ENCODE peak calls at places on chromosomes 13 and 19, in seven cellular contexts. C, S, J, N, M, I and Z are unnamed samples.

GRCh38 chr19:35641515-35642151 is at the start of gene ETV2:
- DNase-seq in S (peak; percentile 60), J (peak; percentile 72), N (peak; percentile 30), M (no peak), I (no peak), C (peak; percentile 68), Z (peak; percentile 34)

GRCh38 chr13:98945863-98946605 is 31.8 kb downstream of the DOCK9 start:
- DNase-seq in M (no peak), N (no peak), I (no peak), S (no peak), C (no peak), J (no peak), Z (no peak)

GRCh38 chr19:15954820-15955219 is 6.0 kb downstream of the OR10H4 start:
- DNase-seq in N (no peak), S (no peak), C (no peak), J (no peak), M (no peak), I (no peak), Z (no peak)

GRCh38 chr19:44643605-44644390 is at the start of gene PVR:
- DNase-seq in J (peak; percentile 61), C (peak; percentile 59), I (peak; percentile 77), S (no peak), N (peak; percentile 72), M (peak; percentile 95), Z (peak; percentile 75)

GRCh38 chr19:1823539-1824251 is 11.6 kb upstream of the ATP8B3 start:
- DNase-seq in J (no peak), C (no peak), I (no peak), M (no peak), S (no peak), N (no peak), Z (no peak)

GRCh38 chr19:9128171-9128570 is 1.4 kb upstream of the OR7G3 start:
- DNase-seq in N (no peak), S (no peak), J (no peak), I (no peak), C (no peak), M (no peak), Z (no peak)

GRCh38 chr19:6392219-6393073 is 518 bp downstream of the GTF2F1 start:
- DNase-seq in S (no peak), J (no peak), N (no peak), I (no peak), C (no peak), M (no peak), Z (no peak)

GRCh38 chr19:43560687-43561086 is 14.6 kb downstream of the XRCC1 start:
- DNase-seq in J (peak; percentile 23), M (peak; percentile 17), N (no peak), I (no peak), S (no peak), C (no peak), Z (no peak)

GRCh38 chr19:1615156-1615765 is 10.0 kb upstream of the UQCR11 start:
- DNase-seq in I (no peak), N (no peak), M (no peak), C (no peak), S (peak; percentile 10), J (no peak), Z (no peak)

GRCh38 chr19:4208385-4209094 is 20.8 kb upstream of the EBI3 start:
- DNase-seq in S (no peak), I (no peak), C (no peak), M (peak; percentile 52), N (no peak), J (no peak), Z (peak; percentile 40)

GRCh38 chr13:28819046-28819747 is 942 bp upstream of the MTUS2 start:
- DNase-seq in S (no peak), N (no peak), J (peak; percentile 16), I (no peak), M (peak; percentile 33), C (no peak), Z (no peak)

GRCh38 chr13:97976551-97977375 is 23.3 kb downstream of the IPO5 start:
- DNase-seq in M (peak; percentile 35), N (no peak), J (peak; percentile 18), I (no peak), S (peak; percentile 36), C (peak; percentile 38), Z (peak; percentile 16)

GRCh38 chr13:77918391-77919261 is at the start of gene EDNRB:
- DNase-seq in I (peak; percentile 41), C (peak; percentile 43), N (peak; percentile 27), M (peak; percentile 23), J (peak; percentile 65), S (no peak), Z (peak; percentile 18)

GRCh38 chr13:63094069-63094468 is 1678.4 kb upstream of the PCDH20 start:
- DNase-seq in I (no peak), C (no peak), S (no peak), J (no peak), M (no peak), N (no peak), Z (no peak)

GRCh38 chr13:64054306-64054705 is 2638.7 kb upstream of the PCDH20 start:
- DNase-seq in J (no peak), M (no peak), N (no peak), S (no peak), I (no peak), C (no peak), Z (no peak)

GRCh38 chr13:44272692-44273091 is 100.9 kb upstream of the SERP2 start:
- DNase-seq in M (no peak), C (no peak), J (no peak), N (no peak), I (no peak), S (no peak), Z (no peak)

GRCh38 chr19:1811942-1812425 is at the start of gene ATP8B3:
- DNase-seq in S (no peak), C (no peak), N (peak; percentile 84), I (no peak), J (no peak), M (peak; percentile 99), Z (no peak)

GRCh38 chr13:28037399-28037798 is 48.9 kb upstream of the URAD start:
- DNase-seq in S (no peak), I (no peak), C (no peak), J (no peak), N (no peak), M (peak; percentile 55), Z (no peak)

GRCh38 chr19:50478901-50479715 is 2.5 kb upstream of the GARIN5A start:
- DNase-seq in C (no peak), S (no peak), J (peak; percentile 77), M (peak; percentile 41), I (no peak), N (no peak), Z (no peak)

GRCh38 chr13:77124423-77124822 is 97.5 kb upstream of the FBXL3 start:
- DNase-seq in J (no peak), C (no peak), N (no peak), M (no peak), S (no peak), I (no peak), Z (no peak)

GRCh38 chr19:52148256-52148655 is 8.5 kb upstream of the ZNF616 start:
- DNase-seq in J (no peak), I (no peak), N (no peak), M (no peak), S (no peak), C (no peak), Z (no peak)

GRCh38 chr19:17942181-17942580 is 9.4 kb downstream of the CCDC124 start:
- DNase-seq in J (no peak), S (no peak), N (no peak), M (no peak), C (no peak), I (no peak), Z (no peak)

GRCh38 chr13:109816979-109817275 is 30.5 kb upstream of the IRS2 start:
- DNase-seq in S (no peak), N (no peak), J (no peak), C (no peak), M (peak; percentile 29), I (no peak), Z (no peak)

GRCh38 chr13:114136576-114136975 is 4.2 kb upstream of the RASA3 start:
- DNase-seq in M (no peak), S (no peak), C (no peak), I (no peak), N (no peak), J (peak; percentile 7), Z (no peak)